ENCODE peak calls at places on chromosomes 12 and 14, in six cellular contexts. E, M, B, J, R and H are unnamed samples.

GRCh38 chr14:100525615-100526014 is 61.6 kb downstream of the BEGAIN start:
- DNase-seq in E (no peak), M (peak), B (no peak), J (no peak), R (peak), H (no peak)

GRCh38 chr12:51801027-51801426 is 47.5 kb downstream of the FIGNL2 start:
- DNase-seq in E (no peak), M (no peak), B (no peak), J (no peak), R (no peak), H (no peak)

GRCh38 chr14:41130274-41130673 is 476.4 kb upstream of the LRFN5 start:
- DNase-seq in E (no peak), M (no peak), B (no peak), J (no peak), R (no peak), H (no peak)

GRCh38 chr12:26845984-26846383 is 13.0 kb upstream of the ITPR2 start:
- DNase-seq in E (peak), M (peak), B (no peak), J (no peak), R (no peak), H (no peak)

GRCh38 chr12:53179694-53180269 is 740 bp upstream of the ZNF740 start:
- DNase-seq in E (no peak), M (no peak), B (no peak), J (no peak), R (no peak), H (no peak)

GRCh38 chr14:64715146-64715627 is 11.0 kb downstream of the PLEKHG3 start:
- DNase-seq in E (no peak), M (no peak), B (no peak), J (no peak), R (no peak), H (no peak)

GRCh38 chr12:132075714-132076553 is 68.2 kb downstream of the DDX51 start:
- DNase-seq in E (no peak), M (no peak), B (no peak), J (no peak), R (peak), H (no peak)

GRCh38 chr14:21202463-21203358 is 46.8 kb upstream of the OR5AU1 start:
- DNase-seq in E (no peak), M (no peak), B (no peak), J (no peak), R (no peak), H (no peak)

GRCh38 chr12:119512772-119513497 is 80.6 kb upstream of the TMEM233 start:
- DNase-seq in E (no peak), M (no peak), B (no peak), J (peak), R (no peak), H (no peak)

GRCh38 chr12:115632323-115632722 is 645.2 kb downstream of the MED13L start:
- DNase-seq in E (peak), M (no peak), B (no peak), J (no peak), R (no peak), H (no peak)

GRCh38 chr12:62434504-62435336 is 31.9 kb upstream of the MON2 start:
- DNase-seq in E (no peak), M (no peak), B (no peak), J (peak), R (peak), H (no peak)

GRCh38 chr14:30893819-30894218 is 19.5 kb downstream of the COCH start:
- DNase-seq in E (no peak), M (no peak), B (no peak), J (no peak), R (no peak), H (no peak)

GRCh38 chr14:51859136-51859535 is 1.3 kb upstream of the GNG2 start:
- DNase-seq in E (peak), M (no peak), B (no peak), J (no peak), R (no peak), H (no peak)

GRCh38 chr12:111434680-111435338 is 29.1 kb downstream of the SH2B3 start:
- DNase-seq in E (peak), M (peak), B (peak), J (peak), R (peak), H (peak)

GRCh38 chr12:52019123-52019770 is 12.5 kb downstream of the TAMALIN start:
- DNase-seq in E (no peak), M (no peak), B (no peak), J (no peak), R (no peak), H (no peak)

GRCh38 chr12:122730215-122731014 is at the start of gene HCAR1:
- DNase-seq in E (no peak), M (no peak), B (no peak), J (no peak), R (peak), H (no peak)

GRCh38 chr12:106434521-106434920 is 77.0 kb downstream of the POLR3B start:
- DNase-seq in E (no peak), M (peak), B (no peak), J (no peak), R (no peak), H (no peak)

GRCh38 chr14:22505751-22506710 is 83.0 kb downstream of the DAD1 start:
- DNase-seq in E (no peak), M (no peak), B (no peak), J (no peak), R (no peak), H (no peak)

GRCh38 chr12:32025906-32026305 is 66.7 kb downstream of the RESF1 start:
- DNase-seq in E (no peak), M (no peak), B (no peak), J (no peak), R (no peak), H (no peak)

GRCh38 chr14:79631276-79631675 is 580.0 kb downstream of the DIO2 start:
- DNase-seq in E (no peak), M (no peak), B (no peak), J (no peak), R (peak), H (no peak)

DNA sequence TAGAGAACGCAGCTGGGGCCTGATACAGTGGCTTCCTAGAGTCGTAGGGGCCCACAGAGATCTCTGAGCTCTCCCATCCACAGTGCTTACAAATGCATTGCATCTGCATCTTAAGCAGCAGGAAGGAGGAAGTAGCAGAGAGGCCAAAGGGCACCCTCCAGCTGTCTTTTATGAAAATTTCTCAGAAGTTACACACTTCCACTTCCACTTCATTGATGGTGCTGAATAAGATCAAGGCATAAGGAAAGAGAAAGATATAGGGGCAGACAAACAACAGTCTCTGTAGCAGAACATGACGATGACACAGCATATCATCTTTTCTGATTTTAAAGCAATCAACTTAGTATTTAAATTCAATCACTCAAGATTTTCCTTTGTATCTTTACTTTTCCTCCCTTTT is 51.6 kb upstream of the ABCC9 start:
- DNase-seq in E (no peak), M (peak), B (no peak), J (peak), R (no peak), H (no peak)
- H3K4me3 ChIP-seq in E (no peak), M (no peak), B (no peak), J (no peak), R (no peak), H (no peak)

GRCh38 chr12:104456417-104456949 is at the start of gene CHST11:
- DNase-seq in E (peak), M (peak), B (peak), J (peak), R (peak), H (peak)

GRCh38 chr12:104458645-104459555 is 2.2 kb downstream of the CHST11 start:
- DNase-seq in E (no peak), M (peak), B (no peak), J (peak), R (peak), H (no peak)

GRCh38 chr12:104455594-104456416 is 943 bp upstream of the CHST11 start:
- DNase-seq in E (no peak), M (no peak), B (no peak), J (no peak), R (no peak), H (no peak)

GRCh38 chr12:104457746-104458644 is 1.2 kb downstream of the CHST11 start:
- DNase-seq in E (no peak), M (peak), B (no peak), J (peak), R (peak), H (no peak)

DNA sequence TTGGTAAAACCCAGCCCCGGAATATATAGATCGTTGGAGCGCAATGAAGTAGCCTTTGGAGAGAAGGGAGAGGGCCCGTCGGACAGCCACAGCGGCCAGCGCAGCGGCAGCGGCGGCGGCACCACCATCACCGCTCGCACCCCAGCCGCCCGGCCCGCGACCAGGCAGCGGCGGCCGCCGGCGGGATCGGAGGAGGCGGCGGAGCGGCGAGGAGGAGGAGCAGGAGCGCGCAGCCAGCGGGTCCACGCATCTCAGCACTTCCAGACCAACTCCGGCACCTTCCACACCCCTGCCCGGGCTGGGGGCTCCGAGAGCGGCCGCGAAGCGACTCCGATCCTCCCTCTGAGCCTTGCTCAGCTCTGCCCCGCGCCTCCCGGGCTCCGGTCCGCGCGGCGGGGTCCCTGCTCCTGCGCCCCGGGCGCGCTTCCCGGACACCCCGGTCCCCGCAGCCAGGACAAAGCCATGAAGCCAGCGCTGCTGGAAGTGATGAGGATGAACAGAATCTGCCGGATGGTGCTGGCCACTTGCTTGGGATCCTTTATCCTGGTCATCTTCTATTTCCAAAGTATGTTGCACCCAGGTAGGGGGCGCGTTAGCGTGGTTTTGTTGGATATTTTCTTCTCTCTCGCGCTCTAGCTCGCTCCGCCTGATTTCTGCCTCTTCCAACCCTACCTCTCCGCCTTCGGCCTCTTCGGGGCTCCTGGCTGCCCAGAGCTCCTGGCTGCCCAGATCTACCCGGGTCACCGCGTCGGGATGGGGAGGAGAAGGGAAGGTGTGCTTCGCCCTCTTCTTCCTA is 400 bp downstream of the CHST11 start:
- DNase-seq in E (peak), M (peak), B (peak), J (peak), R (peak), H (no peak)
- TF ChIP-seq POLR2A in E (no peak), M (no peak), B (no peak), J (peak), R (no peak), H (no peak)

DNA sequence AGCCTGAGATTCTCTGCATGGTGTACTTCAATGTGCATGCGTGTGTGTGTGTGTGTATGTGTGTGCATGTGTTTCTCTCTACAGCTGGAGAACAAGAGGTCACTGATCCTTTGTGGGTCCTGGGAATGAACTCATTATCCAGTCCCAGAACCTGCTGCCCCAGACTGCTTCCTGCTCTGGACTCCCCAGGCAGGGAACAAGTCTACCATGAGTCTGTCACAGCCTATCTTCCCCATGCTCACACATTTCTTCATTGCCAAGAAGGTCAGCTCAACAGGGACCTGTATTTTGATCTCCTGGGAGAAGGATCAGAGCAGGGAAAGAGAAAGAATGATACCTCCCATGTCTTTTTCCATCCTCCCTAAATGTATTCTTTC is 2.9 kb upstream of the AGAP2 start:
- DNase-seq in E (no peak), M (peak), B (no peak), J (no peak), R (peak), H (no peak)
- H3K4me3 ChIP-seq in E (no peak), M (peak), B (no peak), J (peak), R (peak), H (peak)

DNA sequence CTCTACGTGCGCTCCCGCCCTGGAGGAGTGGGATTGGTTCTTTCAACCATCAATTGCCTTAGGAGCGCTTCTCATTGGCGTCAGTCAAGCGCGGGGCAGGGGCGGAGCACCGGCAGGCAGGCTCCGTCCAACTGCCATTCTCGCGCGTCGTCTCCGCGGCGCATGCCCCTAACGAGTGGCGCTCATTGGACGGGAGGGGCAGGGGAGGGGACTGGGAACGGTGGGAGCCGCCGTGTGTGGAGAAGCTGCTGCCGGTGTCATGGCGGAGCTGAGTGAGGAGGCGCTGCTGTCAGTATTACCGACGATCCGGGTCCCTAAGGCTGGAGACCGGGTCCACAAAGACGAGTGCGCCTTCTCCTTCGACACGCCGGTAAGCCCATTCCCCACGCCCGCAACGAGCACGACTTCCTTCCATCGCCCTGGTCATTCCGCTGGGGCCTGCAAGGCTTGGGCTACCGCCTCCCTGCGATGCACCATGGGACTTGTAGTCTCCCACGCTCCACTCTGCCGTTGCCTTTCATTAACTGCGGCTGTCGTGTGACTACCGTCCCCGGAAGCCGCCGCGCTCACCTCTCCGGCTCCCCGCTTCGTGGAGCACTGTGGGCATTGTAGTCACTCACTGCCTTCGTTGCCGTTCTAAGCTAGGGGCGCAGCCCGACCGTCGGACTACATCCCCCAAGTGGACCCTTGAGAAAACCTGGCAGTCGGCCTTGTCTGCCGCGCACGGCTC is at the start of gene USP5:
- DNase-seq in E (peak), M (peak), B (peak), J (peak), R (peak), H (peak)
- TF ChIP-seq POLR2A in E (no peak), M (no peak), B (no peak), J (peak), R (no peak), H (peak)

GRCh38 chr12:121467638-121468403 is 67.9 kb downstream of the RNF34 start:
- DNase-seq in E (no peak), M (no peak), B (peak), J (no peak), R (no peak), H (no peak)
- H3K4me3 ChIP-seq in E (peak), M (peak), B (peak), J (peak), R (peak), H (peak)

GRCh38 chr12:117100251-117100650 is 1.0 kb upstream of the TESC start:
- DNase-seq in E (peak), M (no peak), B (no peak), J (peak), R (no peak), H (no peak)

GRCh38 chr12:117097159-117097558 is 2.1 kb downstream of the TESC start:
- DNase-seq in E (no peak), M (no peak), B (no peak), J (peak), R (peak), H (no peak)

GRCh38 chr12:117096643-117097042 is 2.6 kb downstream of the TESC start:
- DNase-seq in E (no peak), M (no peak), B (no peak), J (no peak), R (peak), H (no peak)

GRCh38 chr12:117098071-117098360 is 1.2 kb downstream of the TESC start:
- DNase-seq in E (no peak), M (no peak), B (no peak), J (no peak), R (peak), H (no peak)

DNA sequence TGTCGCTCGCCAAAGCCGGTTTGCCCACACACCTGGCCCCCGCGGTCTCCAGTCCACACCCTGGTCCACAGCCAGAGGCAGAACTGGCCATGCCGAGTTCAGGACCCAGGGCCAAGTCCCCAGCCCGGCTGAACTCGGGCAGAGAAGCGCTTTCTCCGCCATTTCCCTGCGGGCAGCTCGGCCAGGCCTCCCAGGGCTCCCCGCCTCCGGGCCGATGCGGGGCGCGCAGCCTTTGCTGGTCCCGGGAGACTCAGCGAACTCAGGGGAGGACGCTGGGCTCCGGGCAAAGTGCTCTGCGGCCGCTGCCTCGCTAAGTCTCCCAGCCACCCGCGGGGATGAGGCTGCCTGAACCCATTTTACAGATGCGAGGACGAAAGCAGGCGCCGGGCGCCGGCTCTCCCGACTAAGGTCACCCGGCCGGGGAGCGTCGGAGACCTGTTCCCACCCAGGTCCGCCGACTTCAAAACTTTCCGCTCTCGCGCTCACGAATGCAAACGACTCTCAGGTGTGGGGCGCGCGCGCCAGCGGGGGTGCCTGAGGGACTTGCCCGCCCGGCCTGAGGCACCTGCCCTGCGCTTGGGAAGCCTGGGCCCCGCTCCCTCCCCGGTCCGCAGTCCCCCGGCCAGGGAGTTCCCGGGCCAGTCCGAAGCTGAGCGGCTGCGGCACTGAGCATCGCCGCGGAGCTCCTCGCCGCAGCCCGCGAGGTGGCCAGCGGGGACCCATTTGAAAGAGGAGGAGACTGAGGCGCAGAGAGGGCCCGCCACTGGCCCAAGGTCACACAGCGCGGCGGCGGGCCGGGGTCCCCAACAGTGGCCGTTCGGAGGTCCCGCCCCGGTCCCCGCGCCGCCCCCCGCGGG is 627 bp downstream of the TESC start:
- DNase-seq in E (no peak), M (no peak), B (no peak), J (peak), R (peak), H (no peak)
- TF ChIP-seq POLR2A in E (no peak), M (no peak), B (no peak), J (no peak), R (no peak), H (no peak)

DNA sequence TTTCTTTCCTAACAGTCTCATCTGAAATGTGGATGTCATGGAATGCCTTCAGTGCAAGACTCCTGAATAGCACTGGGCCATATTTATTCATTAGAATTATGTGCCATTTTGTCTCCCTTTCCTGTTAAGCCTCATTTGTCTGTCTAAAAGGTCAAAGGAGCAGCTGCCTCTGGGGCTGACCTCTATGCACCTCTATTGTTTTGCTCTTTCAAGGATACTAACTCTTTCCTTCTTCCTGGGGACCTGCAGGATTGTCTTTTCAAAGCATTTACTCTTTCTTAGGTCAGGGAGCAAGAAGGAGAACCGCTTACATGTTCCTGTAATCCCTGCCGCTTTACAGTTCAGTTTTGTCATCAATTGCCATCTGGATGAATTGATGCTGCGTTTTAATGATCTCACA is 310.7 kb downstream of the NPAS3 start:
- DNase-seq in E (no peak), M (no peak), B (no peak), J (no peak), R (no peak), H (no peak)
- H3K4me3 ChIP-seq in E (no peak), M (no peak), B (no peak), J (no peak), R (no peak), H (no peak)

DNA sequence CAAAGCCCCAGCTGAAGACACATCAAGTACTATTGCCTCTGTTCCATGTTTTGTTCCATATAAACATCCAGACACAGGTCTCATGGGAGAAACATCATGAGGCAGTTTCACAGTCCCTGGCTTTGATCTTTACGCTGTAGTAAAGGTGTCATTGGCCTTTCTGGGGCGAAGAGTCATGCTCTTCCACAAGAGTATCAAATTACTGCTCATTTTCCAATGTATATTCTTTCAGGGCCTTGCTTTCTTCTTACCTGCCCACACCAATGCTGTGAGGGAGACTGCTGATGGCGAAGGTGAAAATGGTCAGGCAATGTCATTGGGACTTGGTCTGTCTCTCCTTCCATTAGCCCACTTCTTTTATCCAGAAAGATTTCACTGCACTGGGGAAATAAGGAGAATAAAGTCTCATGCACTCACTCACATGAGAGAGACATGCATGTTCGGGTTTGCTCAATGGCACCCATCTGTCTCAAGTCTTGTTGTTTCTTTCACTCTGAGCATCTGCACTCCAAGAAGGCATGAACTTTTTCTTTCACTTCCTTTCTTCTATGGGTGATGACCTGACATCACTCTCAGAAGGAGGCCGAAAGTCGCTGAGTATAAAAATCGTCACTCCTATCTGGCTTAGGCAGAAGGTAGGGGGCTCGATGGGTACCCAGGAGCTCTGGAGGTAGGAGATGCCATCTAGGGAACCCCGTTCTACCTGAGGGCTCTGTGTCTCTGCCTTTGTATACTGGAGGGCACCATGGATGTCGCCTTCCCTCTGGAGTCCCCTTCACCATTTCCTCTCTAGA is 1.3 kb upstream of the JDP2 start:
- DNase-seq in E (no peak), M (no peak), B (no peak), J (peak), R (no peak), H (no peak)
- TF ChIP-seq POLR2A in E (no peak), M (no peak), B (no peak), J (no peak), R (no peak), H (no peak)